ENCODE peak calls at places on chromosome 22, in six cellular contexts. One of them, this sample, is unnamed.

GRCh38 chr22:48838846-48839730 is 988.6 kb downstream of the BRD1 start:
- DNase-seq in amniotic stem cell: no peak
- DNase-seq in NCI-H1436: no peak
- DNase-seq in BE2C: no peak
- DNase-seq in stimulated activated CD4-positive, alpha-beta T cell treated with anti-CD3 and anti-CD28 coated beads, TNF-alpha, amount 100 ng/mL, for 1 hour: no peak
- DNase-seq in Kasumi-1: no peak
- DNase-seq in this sample: peak

GRCh38 chr22:39236321-39237275 is 8.2 kb downstream of the PDGFB start:
- DNase-seq in amniotic stem cell: no peak
- DNase-seq in NCI-H1436: peak
- DNase-seq in BE2C: no peak
- DNase-seq in stimulated activated CD4-positive, alpha-beta T cell treated with anti-CD3 and anti-CD28 coated beads, TNF-alpha, amount 100 ng/mL, for 1 hour: no peak
- DNase-seq in Kasumi-1: peak
- DNase-seq in this sample: no peak

GRCh38 chr22:49258107-49259010 is 569.3 kb downstream of the BRD1 start:
- DNase-seq in amniotic stem cell: no peak
- DNase-seq in NCI-H1436: no peak
- DNase-seq in BE2C: no peak
- DNase-seq in stimulated activated CD4-positive, alpha-beta T cell treated with anti-CD3 and anti-CD28 coated beads, TNF-alpha, amount 100 ng/mL, for 1 hour: no peak
- DNase-seq in Kasumi-1: no peak
- DNase-seq in this sample: no peak

GRCh38 chr22:50206599-50206998 is 5.8 kb downstream of the SELENOO start:
- DNase-seq in amniotic stem cell: no peak
- DNase-seq in NCI-H1436: no peak
- DNase-seq in BE2C: peak
- DNase-seq in stimulated activated CD4-positive, alpha-beta T cell treated with anti-CD3 and anti-CD28 coated beads, TNF-alpha, amount 100 ng/mL, for 1 hour: no peak
- DNase-seq in Kasumi-1: no peak
- DNase-seq in this sample: no peak

GRCh38 chr22:38446018-38446601 is 8.9 kb downstream of the KCNJ4 start:
- DNase-seq in amniotic stem cell: no peak
- DNase-seq in NCI-H1436: no peak
- DNase-seq in BE2C: no peak
- DNase-seq in stimulated activated CD4-positive, alpha-beta T cell treated with anti-CD3 and anti-CD28 coated beads, TNF-alpha, amount 100 ng/mL, for 1 hour: no peak
- DNase-seq in Kasumi-1: no peak
- DNase-seq in this sample: no peak

GRCh38 chr22:46747646-46748045 is 9.6 kb upstream of the CERK start:
- DNase-seq in amniotic stem cell: no peak
- DNase-seq in NCI-H1436: no peak
- DNase-seq in BE2C: no peak
- DNase-seq in stimulated activated CD4-positive, alpha-beta T cell treated with anti-CD3 and anti-CD28 coated beads, TNF-alpha, amount 100 ng/mL, for 1 hour: no peak
- DNase-seq in Kasumi-1: no peak
- DNase-seq in this sample: no peak

GRCh38 chr22:20786536-20786979 is 12.6 kb downstream of the SERPIND1 start:
- DNase-seq in amniotic stem cell: no peak
- DNase-seq in NCI-H1436: no peak
- DNase-seq in BE2C: no peak
- DNase-seq in stimulated activated CD4-positive, alpha-beta T cell treated with anti-CD3 and anti-CD28 coated beads, TNF-alpha, amount 100 ng/mL, for 1 hour: no peak
- DNase-seq in Kasumi-1: no peak
- DNase-seq in this sample: no peak

GRCh38 chr22:49044091-49044490 is 783.6 kb downstream of the BRD1 start:
- DNase-seq in amniotic stem cell: no peak
- DNase-seq in NCI-H1436: no peak
- DNase-seq in BE2C: no peak
- DNase-seq in stimulated activated CD4-positive, alpha-beta T cell treated with anti-CD3 and anti-CD28 coated beads, TNF-alpha, amount 100 ng/mL, for 1 hour: no peak
- DNase-seq in Kasumi-1: no peak
- DNase-seq in this sample: no peak

GRCh38 chr22:45626198-45626651 is 45.4 kb upstream of the ATXN10 start:
- DNase-seq in amniotic stem cell: no peak
- DNase-seq in NCI-H1436: no peak
- DNase-seq in BE2C: no peak
- DNase-seq in stimulated activated CD4-positive, alpha-beta T cell treated with anti-CD3 and anti-CD28 coated beads, TNF-alpha, amount 100 ng/mL, for 1 hour: no peak
- DNase-seq in Kasumi-1: no peak
- DNase-seq in this sample: no peak